ENCODE peak calls at places on chromosomes 4 and X, in five cellular contexts. P is OCI-LY7, U is RPMI8226, R is heart left ventricle, Z is H9. B is an unnamed sample.

GRCh38 chr4:158521490-158522111 is at the start of gene RXFP1:
- DNase-seq in U (no peak), R (no peak), Z (no peak), P (no peak), B (no peak)

GRCh38 chr4:8315343-8316250 is 46.0 kb downstream of the HTRA3 start:
- DNase-seq in Z (peak), R (no peak), U (peak), P (peak), B (peak)

GRCh38 chr4:168433576-168433975 is 46.7 kb downstream of the DDX60L start:
- DNase-seq in R (no peak), Z (no peak), P (no peak), U (no peak), B (no peak)

GRCh38 chrX:103148075-103148474 is 55.1 kb upstream of the NXF3 start:
- DNase-seq in R (no peak), U (no peak), P (no peak), Z (no peak), B (no peak)

GRCh38 chrX:44585866-44586265 is 43.2 kb upstream of the FUNDC1 start:
- DNase-seq in P (no peak), R (no peak), Z (no peak), U (no peak), B (no peak)

GRCh38 chr4:24164054-24164453 is 274.2 kb upstream of the PPARGC1A start:
- DNase-seq in R (no peak), Z (no peak), P (no peak), U (no peak), B (no peak)

GRCh38 chrX:10749113-10749512 is 128.7 kb upstream of the MID1 start:
- DNase-seq in Z (no peak), U (no peak), P (no peak), R (no peak), B (no peak)

GRCh38 chrX:106039920-106040319 is 1.4 kb upstream of the SERPINA7 start:
- DNase-seq in U (peak), R (no peak), P (no peak), Z (no peak), B (no peak)

GRCh38 chr4:86472377-86473019 is 112.6 kb upstream of the MAPK10 start:
- DNase-seq in R (no peak), P (no peak), Z (no peak), U (no peak), B (no peak)

GRCh38 chr4:147683172-147683571 is 791 bp downstream of the PRMT9 start:
- DNase-seq in P (peak), U (peak), Z (no peak), R (no peak), B (no peak)

GRCh38 chr4:56410247-56410646 is 23.0 kb upstream of the AASDH start:
- DNase-seq in Z (peak), U (no peak), R (peak), P (no peak), B (peak)

GRCh38 chr4:90845777-90846176 is 718.6 kb downstream of the CCSER1 start:
- DNase-seq in Z (no peak), R (no peak), U (no peak), P (no peak), B (no peak)

GRCh38 chr4:73869130-73870055 is at the start of gene CXCL1:
- DNase-seq in P (no peak), Z (peak), R (peak), U (no peak), B (no peak)

GRCh38 chr4:145299380-145300076 is 119.1 kb upstream of the OTUD4 start:
- DNase-seq in Z (no peak), P (peak), U (no peak), R (no peak), B (no peak)

GRCh38 chr4:120731561-120731960 is 191.0 kb downstream of the PRDM5 start:
- DNase-seq in R (no peak), Z (no peak), P (no peak), U (no peak), B (no peak)

GRCh38 chr4:119317996-119318395 is 3.9 kb downstream of the FABP2 start:
- DNase-seq in U (no peak), R (no peak), Z (no peak), P (no peak), B (no peak)

GRCh38 chr4:19678763-19679162 is 572.9 kb upstream of the SLIT2 start:
- DNase-seq in Z (no peak), R (no peak), P (no peak), U (no peak), B (no peak)